ENCODE peak calls at places on chromosome 14, in four cellular contexts. X is GM10248, V is left cardiac atrium, R is HTR-8/SVneo. P is an unnamed sample.

GRCh38 chr14:74616507-74616906 is 4.5 kb upstream of the LTBP2 start:
- DNase-seq in X (no peak), V (peak; percentile 60), R (peak; percentile 79), P (no peak)

GRCh38 chr14:26621807-26622560 is 24.2 kb upstream of the NOVA1 start:
- DNase-seq in X (no peak), V (no peak), R (no peak), P (no peak)

GRCh38 chr14:31113794-31114193 is 87.6 kb upstream of the STRN3 start:
- DNase-seq in X (no peak), V (no peak), R (no peak), P (no peak)

GRCh38 chr14:102039157-102039556 is 47.7 kb downstream of the HSP90AA1 start:
- DNase-seq in X (no peak), V (no peak), R (no peak), P (no peak)

GRCh38 chr14:64730681-64731080 is 26.5 kb downstream of the PLEKHG3 start:
- DNase-seq in X (no peak), V (peak; percentile 10), R (no peak), P (no peak)

GRCh38 chr14:89588840-89589296 is 171.8 kb upstream of the FOXN3 start:
- DNase-seq in X (no peak), V (no peak), R (no peak), P (no peak)

GRCh38 chr14:68982581-68982980 is 3.5 kb upstream of the ACTN1 start:
- DNase-seq in X (no peak), V (no peak), R (no peak), P (no peak)

GRCh38 chr14:86944434-86944833 is 1048.5 kb downstream of the GALC start:
- DNase-seq in X (no peak), V (no peak), R (no peak), P (no peak)

GRCh38 chr14:101845896-101846295 is 84.4 kb downstream of the PPP2R5C start:
- DNase-seq in X (no peak), V (no peak), R (no peak), P (no peak)

GRCh38 chr14:96136361-96136760 is 68.3 kb upstream of the BDKRB2 start:
- DNase-seq in X (no peak), V (no peak), R (no peak), P (no peak)

GRCh38 chr14:79080040-79080439 is 909.9 kb downstream of the NRXN3 start:
- DNase-seq in X (no peak), V (no peak), R (no peak), P (no peak)